ENCODE peak calls at places on chromosome 11, in ten cellular contexts. One of them, this sample, is unnamed.

GRCh38 chr11:83691387-83692088 is 405.4 kb upstream of the CCDC90B start:
- DNase-seq in T-cell: no peak
- DNase-seq in NCI-H460: peak; percentile 60
- DNase-seq in ELR: no peak
- DNase-seq in activated CD4-positive, alpha-beta T cell treated with anti-CD3 and anti-CD28 coated beads for 48 hours: no peak
- DNase-seq in AML-193: no peak
- DNase-seq in MG63: no peak
- DNase-seq in DMS53: no peak
- DNase-seq in NCI-H510A: no peak
- DNase-seq in heart left ventricle: peak; percentile 48
- DNase-seq in this sample: no peak

GRCh38 chr11:4025957-4026324 is 68.7 kb upstream of the RRM1 start:
- DNase-seq in T-cell: no peak
- DNase-seq in activated CD4-positive, alpha-beta T cell treated with anti-CD3 and anti-CD28 coated beads for 48 hours: no peak
- DNase-seq in ELR: no peak
- DNase-seq in heart left ventricle: no peak
- DNase-seq in DMS53: no peak
- DNase-seq in MG63: no peak
- DNase-seq in AML-193: no peak
- DNase-seq in NCI-H460: no peak
- DNase-seq in NCI-H510A: no peak
- DNase-seq in this sample: no peak

GRCh38 chr11:57323503-57324153 is 1.1 kb downstream of the TNKS1BP1 start:
- DNase-seq in AML-193: no peak
- DNase-seq in ELR: peak; percentile 35
- DNase-seq in T-cell: no peak
- DNase-seq in activated CD4-positive, alpha-beta T cell treated with anti-CD3 and anti-CD28 coated beads for 48 hours: no peak
- DNase-seq in NCI-H460: no peak
- DNase-seq in NCI-H510A: no peak
- DNase-seq in DMS53: no peak
- DNase-seq in heart left ventricle: no peak
- DNase-seq in MG63: peak; percentile 14
- DNase-seq in this sample: no peak

GRCh38 chr11:61778920-61779650 is 13.3 kb downstream of the TMEM258 start:
- DNase-seq in activated CD4-positive, alpha-beta T cell treated with anti-CD3 and anti-CD28 coated beads for 48 hours: no peak
- DNase-seq in NCI-H510A: no peak
- DNase-seq in DMS53: no peak
- DNase-seq in MG63: no peak
- DNase-seq in T-cell: no peak
- DNase-seq in ELR: no peak
- DNase-seq in AML-193: no peak
- DNase-seq in heart left ventricle: no peak
- DNase-seq in NCI-H460: no peak
- DNase-seq in this sample: no peak

GRCh38 chr11:111019931-111020381 is 225.6 kb upstream of the POU2AF2 start:
- DNase-seq in AML-193: peak; percentile 60
- DNase-seq in NCI-H510A: no peak
- DNase-seq in heart left ventricle: no peak
- DNase-seq in MG63: no peak
- DNase-seq in activated CD4-positive, alpha-beta T cell treated with anti-CD3 and anti-CD28 coated beads for 48 hours: no peak
- DNase-seq in ELR: no peak
- DNase-seq in DMS53: no peak
- DNase-seq in T-cell: no peak
- DNase-seq in NCI-H460: no peak
- DNase-seq in this sample: no peak

GRCh38 chr11:111457731-111458368 is 54.3 kb downstream of the BTG4 start:
- DNase-seq in NCI-H510A: no peak
- DNase-seq in DMS53: no peak
- DNase-seq in activated CD4-positive, alpha-beta T cell treated with anti-CD3 and anti-CD28 coated beads for 48 hours: no peak
- DNase-seq in ELR: no peak
- DNase-seq in AML-193: no peak
- DNase-seq in NCI-H460: no peak
- DNase-seq in heart left ventricle: no peak
- DNase-seq in MG63: no peak
- DNase-seq in T-cell: no peak
- DNase-seq in this sample: no peak

GRCh38 chr11:65553301-65554001 is 4.7 kb downstream of the LTBP3 start:
- DNase-seq in activated CD4-positive, alpha-beta T cell treated with anti-CD3 and anti-CD28 coated beads for 48 hours: peak; percentile 79
- DNase-seq in heart left ventricle: no peak
- DNase-seq in MG63: no peak
- DNase-seq in AML-193: peak; percentile 78
- DNase-seq in T-cell: peak; percentile 77
- DNase-seq in ELR: no peak
- DNase-seq in DMS53: peak; percentile 83
- DNase-seq in NCI-H510A: peak; percentile 87
- DNase-seq in NCI-H460: no peak
- DNase-seq in this sample: peak; percentile 69

GRCh38 chr11:69054397-69055211 is 5.9 kb downstream of the TPCN2 start:
- DNase-seq in activated CD4-positive, alpha-beta T cell treated with anti-CD3 and anti-CD28 coated beads for 48 hours: no peak
- DNase-seq in DMS53: no peak
- DNase-seq in AML-193: no peak
- DNase-seq in NCI-H460: no peak
- DNase-seq in ELR: no peak
- DNase-seq in NCI-H510A: no peak
- DNase-seq in MG63: no peak
- DNase-seq in T-cell: no peak
- DNase-seq in heart left ventricle: no peak
- DNase-seq in this sample: no peak

GRCh38 chr11:105022527-105022926 is 441 bp downstream of the CASP5 start:
- DNase-seq in T-cell: no peak
- DNase-seq in activated CD4-positive, alpha-beta T cell treated with anti-CD3 and anti-CD28 coated beads for 48 hours: no peak
- DNase-seq in ELR: no peak
- DNase-seq in heart left ventricle: no peak
- DNase-seq in NCI-H510A: no peak
- DNase-seq in DMS53: no peak
- DNase-seq in NCI-H460: no peak
- DNase-seq in MG63: no peak
- DNase-seq in AML-193: no peak
- DNase-seq in this sample: no peak

GRCh38 chr11:75474878-75475766 is 42.1 kb upstream of the KLHL35 start:
- DNase-seq in activated CD4-positive, alpha-beta T cell treated with anti-CD3 and anti-CD28 coated beads for 48 hours: peak; percentile 75
- DNase-seq in NCI-H460: no peak
- DNase-seq in NCI-H510A: peak; percentile 35
- DNase-seq in ELR: peak; percentile 60
- DNase-seq in DMS53: peak; percentile 48
- DNase-seq in heart left ventricle: peak; percentile 66
- DNase-seq in AML-193: peak; percentile 3
- DNase-seq in T-cell: peak; percentile 42
- DNase-seq in MG63: no peak
- DNase-seq in this sample: peak; percentile 51

GRCh38 chr11:33699515-33700424 is 856 bp downstream of the C11orf91 start:
- DNase-seq in DMS53: no peak
- DNase-seq in AML-193: no peak
- DNase-seq in NCI-H460: no peak
- DNase-seq in heart left ventricle: peak; percentile 67
- DNase-seq in MG63: no peak
- DNase-seq in NCI-H510A: no peak
- DNase-seq in T-cell: no peak
- DNase-seq in ELR: no peak
- DNase-seq in activated CD4-positive, alpha-beta T cell treated with anti-CD3 and anti-CD28 coated beads for 48 hours: no peak
- DNase-seq in this sample: peak; percentile 8

GRCh38 chr11:77115181-77115611 is 12.6 kb downstream of the OMP start:
- DNase-seq in DMS53: peak; percentile 44
- DNase-seq in heart left ventricle: no peak
- DNase-seq in ELR: peak; percentile 31
- DNase-seq in NCI-H510A: no peak
- DNase-seq in AML-193: no peak
- DNase-seq in MG63: no peak
- DNase-seq in NCI-H460: no peak
- DNase-seq in T-cell: no peak
- DNase-seq in activated CD4-positive, alpha-beta T cell treated with anti-CD3 and anti-CD28 coated beads for 48 hours: no peak
- DNase-seq in this sample: no peak

GRCh38 chr11:128481135-128481534 is 106.2 kb downstream of the ETS1 start:
- DNase-seq in MG63: no peak
- DNase-seq in T-cell: no peak
- DNase-seq in heart left ventricle: no peak
- DNase-seq in AML-193: peak; percentile 6
- DNase-seq in activated CD4-positive, alpha-beta T cell treated with anti-CD3 and anti-CD28 coated beads for 48 hours: no peak
- DNase-seq in NCI-H510A: no peak
- DNase-seq in ELR: peak; percentile 56
- DNase-seq in NCI-H460: no peak
- DNase-seq in DMS53: no peak
- DNase-seq in this sample: no peak

This sample was measured in effector memory CD8-positive, alpha-beta T cell.